ENCODE peak calls at places on chromosome X, in ten cellular contexts. K is mesendoderm; J is lung; Y is CD8-positive, alpha-beta memory T cell; P is AG09309; M is prostate gland; C is OCI-LY7; V is GM06990; T is cardiac fibroblast; A is astrocyte of the cerebellum. U is an unnamed sample.

GRCh38 chrX:152937236-152937635 is 39.4 kb downstream of the ZNF185 start:
- DNase-seq in K (no peak), J (no peak), Y (no peak), P (no peak), M (no peak), C (no peak), V (no peak), T (no peak), A (no peak), U (no peak)

GRCh38 chrX:1411331-1411730 is 19.4 kb upstream of the SLC25A6 start:
- DNase-seq in K (no peak), J (no peak), Y (no peak), P (no peak), M (no peak), C (no peak), V (no peak), T (no peak), A (no peak), U (no peak)

GRCh38 chrX:3549442-3549875 is 164.0 kb downstream of the PRKX start:
- DNase-seq in K (no peak), J (no peak), Y (no peak), P (no peak), M (no peak), C (no peak), V (no peak), T (peak; percentile 39), A (no peak), U (no peak)

GRCh38 chrX:295136-295535 is 14.0 kb downstream of the PLCXD1 start:
- DNase-seq in K (no peak), J (no peak), Y (no peak), P (no peak), M (no peak), C (no peak), V (no peak), T (no peak), A (no peak), U (no peak)

GRCh38 chrX:77447339-77448149 is at the start of gene FGF16:
- DNase-seq in K (peak; percentile 31), J (no peak), Y (no peak), P (no peak), M (no peak), C (no peak), V (no peak), T (no peak), A (no peak), U (peak; percentile 19)

GRCh38 chrX:9340619-9341304 is 124.1 kb upstream of the TBL1X start:
- DNase-seq in K (peak; percentile 47), J (peak; percentile 55), Y (peak; percentile 25), P (no peak), M (peak; percentile 12), C (peak; percentile 26), V (no peak), T (peak; percentile 75), A (no peak), U (peak; percentile 86)

GRCh38 chrX:116306218-116306617 is 130.2 kb upstream of the SLC6A14 start:
- DNase-seq in K (no peak), J (no peak), Y (no peak), P (no peak), M (no peak), C (no peak), V (no peak), T (no peak), A (no peak), U (no peak)

GRCh38 chrX:77446029-77446585 is 1.1 kb upstream of the FGF16 start:
- DNase-seq in K (peak; percentile 38), J (no peak), Y (no peak), P (no peak), M (no peak), C (no peak), V (no peak), T (no peak), A (no peak), U (peak; percentile 10)

GRCh38 chrX:133859336-133859735 is 126.1 kb downstream of the GPC3 start:
- DNase-seq in K (no peak), J (no peak), Y (no peak), P (no peak), M (no peak), C (no peak), V (no peak), T (no peak), A (no peak), U (no peak)

GRCh38 chrX:22351966-22352365 is 79.3 kb downstream of the CBLL2 start:
- DNase-seq in K (no peak), J (no peak), Y (no peak), P (no peak), M (no peak), C (no peak), V (no peak), T (no peak), A (no peak), U (no peak)

GRCh38 chrX:9534686-9535085 is 69.8 kb downstream of the TBL1X start:
- DNase-seq in K (no peak), J (no peak), Y (no peak), P (peak; percentile 57), M (no peak), C (no peak), V (no peak), T (peak; percentile 72), A (peak; percentile 27), U (no peak)

DNA sequence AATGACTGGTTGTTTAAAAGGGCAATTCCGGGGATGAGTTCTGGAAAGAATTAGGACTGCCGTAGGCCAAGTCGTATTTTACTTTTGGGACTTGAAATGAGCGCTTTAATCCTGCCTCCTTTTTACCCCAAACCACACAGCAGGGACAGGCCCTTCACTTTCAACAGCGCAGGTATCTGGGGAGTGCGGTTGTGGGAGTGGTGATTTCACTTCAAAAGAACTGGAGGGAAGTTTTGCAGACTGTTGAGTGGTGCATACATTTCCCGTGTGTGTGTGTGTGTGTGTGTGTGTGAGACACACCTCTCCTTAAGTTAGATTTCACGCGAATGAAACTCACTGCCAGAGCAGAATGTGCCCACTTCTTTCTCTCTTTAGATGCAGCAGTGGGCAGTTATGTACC is 2.8 kb downstream of the NHS start:
- DNase-seq in K (peak; percentile 14), J (no peak), Y (no peak), P (no peak), M (no peak), C (no peak), V (no peak), T (no peak), A (no peak), U (peak; percentile 11)
- H3K4me3 ChIP-seq in K (no peak overlapping the region), J (no peak overlapping the region), Y (no peak overlapping the region), P (peak overlapping the region; percentile 78), M (peak overlapping the region; percentile 44), C (no peak overlapping the region), V (no peak overlapping the region), T (no peak overlapping the region), A (peak overlapping the region; percentile 72), U (no peak overlapping the region)

GRCh38 chrX:136910565-136911040 is 30.1 kb upstream of the RBMX start:
- DNase-seq in K (no peak), J (no peak), Y (no peak), P (no peak), M (no peak), C (no peak), V (no peak), T (peak; percentile 20), A (no peak), U (no peak)
- H3K4me3 ChIP-seq in K (no peak overlapping the region), J (no peak overlapping the region), Y (peak overlapping the region; percentile 65), P (peak overlapping the region; percentile 74), M (no peak overlapping the region), C (peak overlapping the region; percentile 88), V (peak overlapping the region; percentile 73), T (peak overlapping the region; percentile 17), A (peak overlapping the region; percentile 58), U (peak overlapping the region; percentile 85)

GRCh38 chrX:40098264-40099045 is 697 bp upstream of the BCOR start:
- DNase-seq in K (peak; percentile 86), J (no peak), Y (peak; percentile 53), P (no peak), M (peak; percentile 31), C (peak; percentile 80), V (peak; percentile 69), T (peak; percentile 63), A (no peak), U (peak; percentile 74)

GRCh38 chrX:40097492-40098263 is at the start of gene BCOR:
- DNase-seq in K (peak; percentile 79), J (no peak), Y (peak; percentile 61), P (no peak), M (peak; percentile 65), C (peak; percentile 74), V (peak; percentile 74), T (peak; percentile 75), A (no peak), U (peak; percentile 70)

GRCh38 chrX:40100141-40100536 is 2.4 kb upstream of the BCOR start:
- DNase-seq in K (peak; percentile 29), J (no peak), Y (no peak), P (no peak), M (peak; percentile 14), C (peak; percentile 48), V (no peak), T (peak; percentile 51), A (no peak), U (no peak)

GRCh38 chrX:40100537-40101429 is 3.0 kb upstream of the BCOR start:
- DNase-seq in K (peak; percentile 30), J (no peak), Y (no peak), P (no peak), M (no peak), C (no peak), V (no peak), T (no peak), A (no peak), U (no peak)

GRCh38 chrX:40099046-40099968 is 1.5 kb upstream of the BCOR start:
- DNase-seq in K (peak; percentile 43), J (no peak), Y (peak; percentile 40), P (no peak), M (peak; percentile 16), C (peak; percentile 87), V (peak; percentile 69), T (no peak), A (no peak), U (peak; percentile 48)
- H3K4me3 ChIP-seq in K (no peak overlapping the region), J (no peak overlapping the region), Y (peak overlapping the region; percentile 51), P (peak overlapping the region; percentile 61), M (peak overlapping the region; percentile 65), C (peak overlapping the region; percentile 90), V (peak overlapping the region; percentile 70), T (peak overlapping the region; percentile 36), A (peak overlapping the region; percentile 45), U (peak overlapping the region; percentile 55)

GRCh38 chrX:74527344-74527743 is 87.1 kb downstream of the RLIM start:
- DNase-seq in K (no peak), J (no peak), Y (no peak), P (no peak), M (no peak), C (no peak), V (no peak), T (no peak), A (no peak), U (no peak)

GRCh38 chrX:74529311-74529710 is 85.1 kb downstream of the RLIM start:
- DNase-seq in K (no peak), J (no peak), Y (no peak), P (no peak), M (no peak), C (no peak), V (no peak), T (no peak), A (no peak), U (no peak)

GRCh38 chrX:74525116-74525515 is 89.3 kb downstream of the RLIM start:
- DNase-seq in K (no peak), J (no peak), Y (no peak), P (no peak), M (no peak), C (no peak), V (no peak), T (peak; percentile 68), A (no peak), U (no peak)

GRCh38 chrX:74523870-74524735 is 90.3 kb downstream of the RLIM start:
- DNase-seq in K (no peak), J (no peak), Y (no peak), P (no peak), M (no peak), C (no peak), V (no peak), T (no peak), A (no peak), U (no peak)

GRCh38 chrX:74526786-74527185 is 87.6 kb downstream of the RLIM start:
- DNase-seq in K (no peak), J (no peak), Y (no peak), P (no peak), M (no peak), C (no peak), V (no peak), T (peak; percentile 36), A (no peak), U (no peak)
- H3K4me3 ChIP-seq in K (no peak overlapping the region), J (no peak overlapping the region), Y (no peak overlapping the region), P (no peak overlapping the region), M (no peak overlapping the region), C (no peak overlapping the region), V (no peak overlapping the region), T (no peak overlapping the region), A (no peak overlapping the region), U (no peak overlapping the region)

U was measured in CD4-positive, CD25-positive, alpha-beta regulatory T cell.